ENCODE peak calls at places on chromosomes 12 and 14, in seven cellular contexts. D, I, G, Z, B, P and L are unnamed samples.

GRCh38 chr14:92322516-92322915 is 449 bp upstream of the SLC24A4 start:
- DNase-seq in Z (no peak), P (no peak), B (no peak), D (no peak), G (no peak), I (no peak), L (no peak)

GRCh38 chr14:102909911-102910310 is 12.6 kb upstream of the AMN start:
- DNase-seq in G (no peak), B (no peak), D (no peak), Z (no peak), I (no peak), P (no peak), L (no peak)

GRCh38 chr14:57833304-57833703 is 32.6 kb downstream of the SLC35F4 start:
- DNase-seq in P (peak), D (peak), I (peak), B (no peak), Z (peak), G (peak), L (peak)

GRCh38 chr12:101862245-101862644 is 15.1 kb upstream of the DRAM1 start:
- DNase-seq in P (no peak), G (no peak), I (no peak), D (no peak), B (no peak), Z (no peak), L (no peak)

GRCh38 chr12:49098035-49098451 is 3.4 kb upstream of the DHH start:
- DNase-seq in I (peak), P (no peak), Z (no peak), G (no peak), B (peak), D (peak), L (no peak)

GRCh38 chr14:100605706-100606686 is 18.8 kb upstream of the BEGAIN start:
- DNase-seq in P (no peak), B (no peak), G (no peak), I (no peak), D (no peak), Z (no peak), L (no peak)

GRCh38 chr12:49109631-49110172 is 945 bp downstream of the LMBR1L start:
- DNase-seq in D (no peak), G (no peak), Z (no peak), I (no peak), B (no peak), P (no peak), L (no peak)

GRCh38 chr12:121773011-121773777 is 20.3 kb downstream of the RHOF start:
- DNase-seq in I (peak), Z (no peak), P (peak), D (peak), B (peak), G (no peak), L (no peak)

GRCh38 chr14:54486685-54487084 is 2.1 kb downstream of the GMFB start:
- DNase-seq in Z (no peak), I (peak), G (no peak), P (no peak), B (no peak), D (no peak), L (no peak)

GRCh38 chr12:78887008-78887407 is 22.4 kb downstream of the SYT1 start:
- DNase-seq in B (no peak), I (peak), G (no peak), Z (no peak), D (peak), P (no peak), L (no peak)

GRCh38 chr14:57739543-57739942 is 126.3 kb downstream of the SLC35F4 start:
- DNase-seq in Z (no peak), G (no peak), D (no peak), P (no peak), I (no peak), B (no peak), L (no peak)

GRCh38 chr14:60134702-60135101 is 30.5 kb downstream of the DHRS7 start:
- DNase-seq in G (no peak), D (no peak), Z (no peak), P (no peak), B (no peak), I (no peak), L (no peak)

GRCh38 chr14:54778618-54779017 is 124.0 kb downstream of the GCH1 start:
- DNase-seq in B (no peak), P (no peak), I (no peak), Z (no peak), D (no peak), G (no peak), L (no peak)

GRCh38 chr12:102917026-102917787 is at the start of gene PAH:
- DNase-seq in B (no peak), G (no peak), D (no peak), Z (no peak), I (no peak), P (no peak), L (no peak)
- H3K4me3 ChIP-seq in B (peak), G (no peak), D (no peak), Z (no peak), I (no peak), P (peak), L (no peak)

GRCh38 chr12:2119266-2119665 is 66.5 kb downstream of the CACNA1C start:
- DNase-seq in B (no peak), G (no peak), Z (no peak), P (no peak), D (no peak), I (no peak), L (no peak)

GRCh38 chr12:2118481-2119255 is 65.9 kb downstream of the CACNA1C start:
- DNase-seq in I (no peak), B (no peak), P (no peak), D (no peak), G (no peak), Z (no peak), L (no peak)

GRCh38 chr12:2115101-2115845 is 62.5 kb downstream of the CACNA1C start:
- DNase-seq in D (no peak), G (no peak), B (no peak), Z (no peak), P (no peak), I (no peak), L (no peak)

GRCh38 chr12:2117541-2117940 is 64.8 kb downstream of the CACNA1C start:
- DNase-seq in B (no peak), P (no peak), G (no peak), D (no peak), I (no peak), Z (no peak), L (no peak)

DNA sequence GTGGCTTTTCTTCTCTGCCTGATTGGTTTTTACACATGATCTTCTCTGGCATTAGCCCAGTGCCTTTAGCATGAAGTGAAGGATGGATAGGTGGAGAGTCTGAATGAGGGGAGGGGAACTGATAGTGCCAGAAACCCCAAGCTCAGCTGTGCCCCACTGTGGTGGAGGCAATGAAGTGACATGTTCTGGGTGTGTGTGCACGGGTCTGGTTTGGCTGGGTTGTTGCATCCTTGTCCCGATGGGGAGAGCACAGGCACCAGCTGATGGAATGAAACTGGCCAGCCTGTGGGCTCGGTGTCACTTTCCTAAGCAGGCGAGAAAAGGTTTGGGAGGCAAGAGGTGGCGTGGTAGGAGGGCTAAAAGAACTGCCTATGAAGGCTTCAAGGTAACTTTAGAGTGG is 65.3 kb downstream of the CACNA1C start:
- DNase-seq in B (peak), G (no peak), Z (no peak), D (no peak), I (no peak), P (no peak), L (no peak)
- TF ChIP-seq CTCF in B (no peak), G (no peak), Z (no peak), D (no peak), I (no peak), P (peak), L (no peak)

DNA sequence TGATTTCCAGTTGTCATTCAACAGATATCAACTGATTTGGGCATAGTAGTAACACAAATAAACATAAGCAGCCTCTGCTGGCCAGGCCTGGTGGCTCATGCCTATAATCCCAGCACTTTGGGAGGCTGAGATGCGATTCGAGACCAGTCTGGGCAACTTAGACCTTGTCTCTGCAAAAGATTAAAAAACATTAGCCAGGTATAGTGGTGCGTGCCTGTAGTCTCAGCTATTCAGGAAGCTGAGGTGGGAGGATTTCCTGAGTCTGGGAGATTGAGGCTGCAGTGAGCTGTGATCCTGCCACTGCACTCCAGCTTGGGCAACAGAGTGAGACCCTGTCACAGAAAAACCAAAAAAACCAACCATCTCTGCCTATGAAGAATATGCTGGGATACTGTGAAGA is 7.1 kb downstream of the METAP2 start:
- DNase-seq in B (no peak), D (no peak), P (no peak), I (no peak), G (no peak), Z (no peak), L (no peak)
- H3K4me3 ChIP-seq in B (no peak), D (no peak), P (no peak), I (no peak), G (no peak), Z (no peak), L (no peak)

GRCh38 chr14:37709419-37710195 is 114.2 kb downstream of the TTC6 start:
- DNase-seq in Z (peak), D (peak), I (peak), P (no peak), G (no peak), B (no peak), L (no peak)
- TF ChIP-seq CTCF in Z (peak), D (peak), I (peak), P (no peak), G (peak), B (no peak), L (peak)

DNA sequence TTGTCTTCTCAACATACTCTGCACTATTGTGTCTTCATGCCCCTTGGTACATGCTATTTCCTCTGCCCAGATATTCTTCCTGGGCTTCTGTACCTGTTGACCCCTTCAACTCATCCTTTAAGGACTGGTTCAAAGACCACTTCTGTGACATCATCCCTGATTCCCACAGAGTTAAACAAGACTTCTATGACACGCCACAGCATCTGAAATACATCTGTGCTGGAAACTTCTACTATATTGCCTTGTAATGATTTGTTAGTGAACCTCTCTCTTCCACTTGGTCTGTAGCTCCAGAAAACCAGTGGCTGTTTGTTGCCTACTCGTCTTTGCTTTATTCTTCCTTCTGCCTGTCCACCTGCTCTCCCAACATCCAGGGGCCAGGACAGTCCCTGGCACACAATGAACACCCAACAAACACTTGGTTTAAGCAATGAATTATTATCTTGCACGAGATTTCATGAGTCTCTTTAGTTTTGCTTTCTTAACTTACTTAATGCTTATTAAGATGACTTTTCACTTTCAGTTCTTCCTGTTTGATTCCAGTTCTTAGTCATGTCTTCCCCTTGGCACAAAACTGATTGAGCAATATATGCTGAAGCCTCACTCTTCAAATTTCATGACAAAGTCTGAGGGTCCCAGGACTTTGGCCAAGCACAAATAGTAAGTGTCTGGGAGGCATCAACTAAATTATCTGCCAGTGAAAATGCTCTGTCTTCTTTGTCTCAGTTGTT is 485.9 kb downstream of the APAF1 start:
- DNase-seq in Z (no peak), D (no peak), P (no peak), G (no peak), B (no peak), I (no peak), L (no peak)
- H3K4me3 ChIP-seq in Z (no peak), D (no peak), P (no peak), G (no peak), B (no peak), I (no peak), L (no peak)

GRCh38 chr14:89184952-89185351 is 232.1 kb downstream of the FOXN3 start:
- DNase-seq in D (no peak), G (no peak), Z (no peak), I (no peak), B (no peak), P (no peak), L (no peak)
- TF ChIP-seq CTCF in D (no peak), G (no peak), Z (no peak), I (no peak), B (no peak), P (no peak), L (no peak)

GRCh38 chr12:948238-948637 is 1.3 kb downstream of the RAD52 start:
- DNase-seq in B (no peak), I (peak), D (no peak), P (no peak), G (no peak), Z (no peak), L (no peak)
- H3K4me3 ChIP-seq in B (peak), I (peak), D (peak), P (peak), G (peak), Z (peak), L (peak)

GRCh38 chr12:30463636-30464035 is 232.0 kb downstream of the IPO8 start:
- DNase-seq in D (no peak), Z (no peak), P (no peak), I (no peak), B (no peak), G (no peak), L (no peak)

GRCh38 chr12:30462249-30462648 is 233.4 kb downstream of the IPO8 start:
- DNase-seq in B (no peak), P (no peak), D (no peak), I (no peak), Z (no peak), G (no peak), L (no peak)

GRCh38 chr12:30458453-30458852 is 237.2 kb downstream of the IPO8 start:
- DNase-seq in G (no peak), P (no peak), Z (no peak), D (no peak), I (no peak), B (no peak), L (no peak)

GRCh38 chr12:30461011-30461670 is 234.5 kb downstream of the IPO8 start:
- DNase-seq in B (no peak), P (no peak), D (no peak), I (no peak), Z (no peak), G (no peak), L (no peak)

GRCh38 chr12:30457621-30458289 is 237.9 kb downstream of the IPO8 start:
- DNase-seq in I (peak), D (peak), P (peak), Z (no peak), G (peak), B (peak), L (peak)
- TF ChIP-seq CTCF in I (peak), D (no peak), P (peak), Z (peak), G (peak), B (no peak), L (no peak)

GRCh38 chr12:110502449-110502738 is 263 bp downstream of the RAD9B start:
- DNase-seq in B (no peak), G (no peak), P (no peak), I (no peak), Z (no peak), D (no peak), L (no peak)
- H3K4me3 ChIP-seq in B (peak), G (peak), P (peak), I (peak), Z (peak), D (peak), L (peak)